ENCODE peak calls at places on chromosomes 4 and X, in nine cellular contexts. Q, B, P, S, J, E, N, F and H are unnamed samples.

GRCh38 chr4:83138979-83139378 is 24.4 kb upstream of the PLAC8 start:
- DNase-seq in E (no peak), N (no peak), F (no peak), B (no peak), S (no peak), P (no peak), Q (no peak), J (no peak), H (no peak)

GRCh38 chr4:40736910-40737309 is 12.8 kb upstream of the NSUN7 start:
- DNase-seq in B (peak), S (peak), Q (no peak), F (peak), P (peak), E (no peak), J (peak), N (peak), H (peak)

GRCh38 chrX:138986866-138987265 is 275.3 kb upstream of the FGF13 start:
- DNase-seq in P (peak), Q (no peak), J (peak), B (no peak), S (no peak), E (no peak), N (peak), F (no peak), H (peak)

GRCh38 chr4:100489316-100489715 is 28.5 kb downstream of the EMCN start:
- DNase-seq in P (no peak), S (peak), B (no peak), E (no peak), Q (no peak), J (peak), F (no peak), N (peak), H (peak)

GRCh38 chr4:121072080-121072835 is at the start of gene NDNF:
- DNase-seq in J (peak), E (no peak), P (no peak), N (peak), S (peak), F (peak), Q (no peak), B (no peak), H (peak)

GRCh38 chr4:186946682-186947294 is 223.1 kb upstream of the FAT1 start:
- DNase-seq in S (peak), F (peak), N (no peak), J (peak), P (peak), B (no peak), E (no peak), Q (no peak), H (no peak)

GRCh38 chr4:93748943-93749342 is 79.6 kb upstream of the ATOH1 start:
- DNase-seq in N (no peak), B (no peak), E (no peak), S (no peak), P (no peak), J (no peak), Q (no peak), F (peak), H (no peak)

GRCh38 chrX:54540289-54540688 is 10.3 kb downstream of the GNL3L start:
- DNase-seq in J (peak), B (no peak), S (peak), P (no peak), F (no peak), N (peak), E (no peak), Q (peak), H (peak)

GRCh38 chr4:78945638-78946179 is 6.5 kb upstream of the PAQR3 start:
- DNase-seq in N (no peak), J (no peak), Q (no peak), P (no peak), F (no peak), S (no peak), B (no peak), E (no peak), H (no peak)

DNA sequence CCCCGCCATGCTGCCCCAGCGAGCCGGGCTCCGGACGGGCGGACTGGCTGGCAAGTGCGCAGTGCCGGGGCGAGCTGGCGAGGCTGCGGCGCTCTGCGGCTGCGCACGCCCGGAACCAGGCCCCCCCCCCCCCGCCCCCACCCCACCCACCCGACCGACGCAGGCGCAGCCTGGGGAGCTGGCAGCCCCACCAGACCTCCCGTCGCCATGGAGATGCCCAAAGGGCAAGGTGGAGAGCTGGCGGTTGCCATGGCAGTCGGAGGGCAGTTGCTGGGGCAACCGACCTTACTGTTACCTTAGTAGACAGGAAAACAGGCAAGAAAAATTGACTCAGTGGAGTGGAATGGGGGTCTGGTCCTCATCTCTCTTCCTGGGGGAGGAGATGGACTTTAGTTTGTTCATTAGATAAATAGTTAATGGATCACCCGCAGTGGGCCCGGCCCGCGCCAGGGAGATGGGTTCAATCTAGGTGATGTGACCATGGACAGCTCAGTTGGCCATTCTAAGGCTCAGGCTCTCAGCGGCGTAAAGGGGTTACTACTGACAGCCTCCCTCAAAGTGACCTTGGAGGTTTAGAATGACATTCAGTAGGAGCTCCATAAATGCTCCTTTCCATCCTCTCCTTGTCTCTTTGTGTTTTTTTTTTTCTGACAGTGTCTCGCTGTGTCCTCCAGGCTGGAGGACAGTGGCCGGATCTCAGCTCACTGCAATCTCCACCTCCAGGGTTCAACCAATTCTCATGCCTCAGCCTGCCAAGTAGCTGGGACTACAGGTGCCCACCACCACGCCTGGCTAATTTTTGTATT is at the start of gene PCSK1N:
- DNase-seq in S (no peak), J (no peak), F (peak), N (no peak), E (no peak), B (no peak), Q (no peak), P (peak), H (no peak)
- H3K4me3 ChIP-seq in S (no peak), J (no peak), F (peak), N (peak), E (peak), B (no peak), Q (no peak), P (peak), H (no peak)

GRCh38 chrX:119419146-119419545 is 20.0 kb downstream of the SLC25A43 start:
- DNase-seq in B (no peak), P (no peak), N (no peak), F (no peak), J (no peak), Q (no peak), E (no peak), S (no peak), H (no peak)
- H3K4me3 ChIP-seq in B (no peak), P (no peak), N (no peak), F (no peak), J (no peak), Q (no peak), E (no peak), S (no peak), H (no peak)

GRCh38 chr4:5051210-5051691 is at the start of gene STK32B:
- DNase-seq in P (peak), B (peak), E (peak), J (peak), N (peak), Q (no peak), F (peak), S (peak), H (peak)

GRCh38 chr4:5052726-5053425 is 1.6 kb downstream of the STK32B start:
- DNase-seq in Q (no peak), P (peak), J (no peak), N (no peak), E (no peak), B (no peak), S (no peak), F (no peak), H (no peak)

GRCh38 chr4:5052424-5052702 is 1.1 kb downstream of the STK32B start:
- DNase-seq in F (peak), E (no peak), S (no peak), J (no peak), Q (no peak), B (no peak), P (no peak), N (no peak), H (no peak)

GRCh38 chr4:5050520-5050955 is 742 bp upstream of the STK32B start:
- DNase-seq in N (peak), Q (no peak), S (peak), J (peak), E (peak), P (peak), B (peak), F (peak), H (peak)

DNA sequence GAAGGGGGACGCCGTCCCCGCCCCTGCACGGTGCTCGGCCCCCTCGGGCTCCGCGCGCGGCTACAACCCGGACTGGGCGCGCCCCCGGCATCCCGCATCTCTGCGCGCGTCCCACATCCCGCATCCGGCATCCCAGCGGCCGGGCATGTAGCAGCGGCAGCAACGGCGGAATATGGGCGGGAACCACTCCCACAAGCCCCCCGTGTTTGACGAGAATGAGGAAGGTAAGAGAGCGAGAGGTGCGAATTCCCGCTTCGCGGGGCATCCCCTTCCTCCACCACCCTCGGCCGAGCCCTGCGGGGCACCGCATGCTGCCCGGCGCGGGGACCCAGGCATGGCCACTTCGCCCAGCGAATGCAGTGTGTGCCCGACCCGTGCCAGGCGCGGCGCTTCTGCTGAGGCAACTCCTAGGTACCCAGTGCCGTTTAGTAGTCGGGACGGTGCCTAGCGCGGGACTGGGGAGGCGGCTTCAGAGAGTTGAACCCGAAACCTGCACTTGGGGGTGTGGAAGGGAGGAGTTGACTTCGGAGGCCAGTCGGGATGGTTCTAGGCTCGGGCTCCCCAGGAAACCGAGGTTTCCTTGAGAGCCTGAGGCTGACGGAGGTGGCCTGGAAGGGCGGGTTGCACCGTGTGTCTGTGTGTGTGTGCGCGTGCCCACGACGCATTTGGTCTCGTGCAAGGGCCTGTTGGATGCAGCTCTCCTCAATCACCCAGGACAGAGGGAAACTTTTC is 578 bp downstream of the STK32B start:
- DNase-seq in N (no peak), E (no peak), F (peak), S (no peak), Q (no peak), P (no peak), J (no peak), B (peak), H (peak)
- H3K4me3 ChIP-seq in N (peak), E (peak), F (peak), S (peak), Q (peak), P (peak), J (peak), B (no peak), H (peak)

GRCh38 chr4:75289843-75290616 is 224.2 kb downstream of the RCHY1 start:
- DNase-seq in J (peak), P (peak), F (peak), E (peak), B (peak), N (peak), Q (no peak), S (peak), H (no peak)
- H3K4me3 ChIP-seq in J (no peak), P (no peak), F (no peak), E (no peak), B (no peak), N (no peak), Q (no peak), S (no peak), H (no peak)

GRCh38 chrX:131288738-131289511 is at the start of gene IGSF1:
- DNase-seq in E (peak), N (no peak), F (peak), B (peak), P (no peak), J (peak), S (peak), Q (no peak), H (peak)
- H3K4me3 ChIP-seq in E (peak), N (no peak), F (peak), B (no peak), P (no peak), J (no peak), S (no peak), Q (no peak), H (no peak)

DNA sequence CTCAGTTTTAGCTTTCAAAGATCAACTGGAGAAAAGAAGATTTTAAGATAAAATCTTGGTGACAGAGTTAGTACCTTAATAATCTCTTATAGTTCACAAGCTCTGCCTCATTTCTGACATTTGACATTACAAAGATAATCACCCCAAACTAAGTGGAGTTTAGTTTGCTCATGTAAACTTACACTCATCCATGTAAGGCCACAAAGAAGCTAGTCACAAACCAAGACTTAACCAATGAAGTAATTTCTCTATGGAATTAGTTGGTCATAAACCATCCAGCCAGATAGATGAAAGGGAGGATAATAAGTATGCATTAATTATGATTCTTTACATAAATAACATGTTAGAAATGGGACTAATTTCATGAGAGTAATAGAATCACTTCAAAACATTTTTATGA is 159.2 kb downstream of the FAM13A start:
- DNase-seq in S (no peak), N (no peak), J (no peak), P (no peak), F (no peak), B (no peak), E (no peak), Q (no peak), H (no peak)
- H3K4me3 ChIP-seq in S (no peak), N (no peak), J (no peak), P (no peak), F (no peak), B (no peak), E (no peak), Q (no peak), H (no peak)